ENCODE peak calls at places on chromosomes 4 and X, in seven cellular contexts. T is GM12878, S is HCT116, X is hepatocyte, C is GM23338, N is Karpas-422, M is H1. P is an unnamed sample. For H3K36me3, the result is how much of the 10 kb centered on the place peaks cover.

GRCh38 chr4:112766422-112766821 is 129.5 kb downstream of the LARP7 start:
- DNase-seq in M (no peak), S (no peak), T (no peak), N (peak), C (peak), X (peak), P (peak)

GRCh38 chr4:52244773-52245360 is 193.8 kb downstream of the SPATA18 start:
- DNase-seq in N (no peak), M (no peak), X (no peak), T (no peak), S (no peak), C (no peak), P (no peak)

GRCh38 chr4:108342325-108342986 is 173.7 kb upstream of the LEF1 start:
- DNase-seq in M (no peak), T (no peak), C (no peak), N (no peak), X (no peak), S (no peak), P (peak)

GRCh38 chr4:138736362-138736761 is 279.2 kb upstream of the NOCT start:
- DNase-seq in X (no peak), N (no peak), S (no peak), T (no peak), M (no peak), C (no peak), P (no peak)

GRCh38 chr4:13887010-13887409 is 259.5 kb upstream of the BOD1L1 start:
- DNase-seq in M (no peak), N (no peak), X (no peak), S (no peak), C (no peak), T (no peak), P (no peak)

GRCh38 chr4:83043801-83044407 is 8.9 kb downstream of the COPS4 start:
- DNase-seq in C (no peak), S (no peak), M (no peak), T (no peak), N (no peak), X (no peak), P (no peak)

GRCh38 chr4:113382704-113383103 is 333.3 kb downstream of the ANK2 start:
- DNase-seq in M (no peak), S (no peak), X (no peak), T (no peak), C (no peak), N (no peak), P (no peak)

GRCh38 chrX:8033175-8033574 is 106.0 kb upstream of the PNPLA4 start:
- DNase-seq in S (no peak), N (no peak), C (no peak), M (no peak), X (no peak), T (no peak), P (no peak)

GRCh38 chr4:7007944-7008343 is 35.2 kb upstream of the TADA2B start:
- DNase-seq in S (no peak), N (no peak), M (no peak), X (no peak), T (no peak), C (peak), P (peak)

GRCh38 chrX:103248553-103248952 is 6.4 kb downstream of the TCEAL8 start:
- DNase-seq in S (peak), C (peak), X (no peak), M (no peak), N (peak), T (no peak), P (peak)

GRCh38 chr4:99084595-99084994 is 4.0 kb downstream of the ADH5 start:
- DNase-seq in S (no peak), X (no peak), M (no peak), T (no peak), C (no peak), N (no peak), P (no peak)
- H3K36me3 ChIP-seq in S (under half), X (under half), M (under half), T (under half), C (under half), N (under half), P (half or more)

GRCh38 chrX:56029691-56030090 is 202.5 kb upstream of the KLF8 start:
- DNase-seq in C (no peak), X (no peak), T (no peak), M (no peak), N (no peak), S (no peak), P (no peak)

GRCh38 chrX:56029188-56029587 is 203.0 kb upstream of the KLF8 start:
- DNase-seq in C (no peak), M (no peak), X (no peak), S (no peak), T (no peak), N (no peak), P (no peak)

GRCh38 chrX:56033495-56034180 is 198.5 kb upstream of the KLF8 start:
- DNase-seq in M (no peak), X (no peak), S (no peak), T (no peak), N (no peak), C (no peak), P (no peak)

GRCh38 chrX:56026816-56027215 is 205.3 kb upstream of the KLF8 start:
- DNase-seq in N (no peak), M (no peak), T (no peak), X (no peak), C (no peak), S (no peak), P (no peak)

GRCh38 chrX:56031409-56031808 is 200.7 kb upstream of the KLF8 start:
- DNase-seq in C (no peak), M (no peak), T (no peak), S (no peak), X (no peak), N (no peak), P (no peak)
- H2AFZ ChIP-seq in C (no peak), M (no peak), T (no peak), S (no peak), X (no peak), N (no peak), P (no peak)

DNA sequence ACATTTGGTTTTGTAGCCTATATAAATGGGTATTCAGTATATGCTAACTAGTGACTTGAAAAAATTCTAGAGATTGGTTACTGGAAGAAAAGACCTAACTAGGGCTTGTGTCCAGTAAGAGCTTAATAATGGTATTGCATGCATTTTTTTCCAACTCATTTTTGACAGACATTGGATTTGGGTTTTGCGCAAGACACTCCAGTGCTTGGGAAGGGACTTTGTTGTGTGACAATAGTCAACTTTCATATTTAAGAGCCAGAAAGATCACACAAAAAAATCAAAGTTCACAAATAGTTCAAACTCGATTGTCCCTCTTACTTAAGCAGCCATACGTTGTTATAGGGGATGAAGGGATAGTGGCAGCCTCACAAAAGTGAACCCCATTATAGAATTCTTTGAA is 1.2 kb upstream of the HSD17B11 start:
- DNase-seq in X (no peak), N (no peak), M (no peak), T (no peak), S (no peak), C (no peak), P (no peak)
- H3K27ac ChIP-seq in X (no peak), N (no peak), M (no peak), T (no peak), S (no peak), C (no peak), P (no peak)

GRCh38 chr4:73133784-73134183 is 64.3 kb upstream of the COX18 start:
- DNase-seq in C (no peak), N (no peak), T (no peak), S (no peak), M (no peak), X (no peak), P (no peak)
- H3K36me3 ChIP-seq in C (under half), N (half or more), T (under half), S (under half), M (under half), X (under half), P (half or more)

GRCh38 chrX:123731987-123732678 is 719 bp downstream of the THOC2 start:
- DNase-seq in M (peak), T (no peak), C (peak), X (peak), N (no peak), S (no peak), P (no peak)
- H2AFZ ChIP-seq in M (no peak), T (peak), C (no peak), X (peak), N (no peak), S (no peak), P (no peak)

GRCh38 chr4:104424368-104424921 is 70.2 kb downstream of the CXXC4 start:
- DNase-seq in N (no peak), C (no peak), T (no peak), M (no peak), X (no peak), S (no peak), P (no peak)
- H3K27ac ChIP-seq in N (no peak), C (no peak), T (no peak), M (no peak), X (no peak), S (no peak), P (no peak)

DNA sequence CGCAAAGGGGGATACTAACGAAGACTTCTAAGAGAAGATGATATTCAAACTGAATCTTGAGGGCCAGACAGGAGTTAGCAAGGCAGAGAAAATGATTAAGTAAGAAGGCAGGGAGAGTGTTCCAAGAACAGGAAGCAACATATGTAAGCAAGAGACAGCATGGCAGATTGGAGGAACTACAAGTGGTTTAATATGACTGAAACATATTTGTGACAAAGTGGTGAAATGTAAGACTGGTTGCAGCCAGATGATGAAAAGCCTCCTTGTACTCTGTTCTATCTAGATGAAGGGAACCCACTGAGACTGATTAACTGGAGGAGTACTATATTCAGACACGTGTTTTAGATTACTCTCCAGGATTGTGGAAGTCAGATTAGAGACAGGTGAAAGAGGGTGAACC is 116.6 kb upstream of the DIAPH2 start:
- DNase-seq in N (no peak), T (no peak), M (no peak), X (no peak), S (no peak), C (no peak), P (no peak)
- H3K36me3 ChIP-seq in N (under half), T (under half), M (under half), X (under half), S (under half), C (under half), P (under half)

GRCh38 chr4:27357283-27357682 is 496.6 kb downstream of the STIM2 start:
- DNase-seq in S (no peak), M (no peak), X (peak), C (peak), N (no peak), T (no peak), P (no peak)
- H2AFZ ChIP-seq in S (no peak), M (no peak), X (no peak), C (no peak), N (no peak), T (no peak), P (no peak)

DNA sequence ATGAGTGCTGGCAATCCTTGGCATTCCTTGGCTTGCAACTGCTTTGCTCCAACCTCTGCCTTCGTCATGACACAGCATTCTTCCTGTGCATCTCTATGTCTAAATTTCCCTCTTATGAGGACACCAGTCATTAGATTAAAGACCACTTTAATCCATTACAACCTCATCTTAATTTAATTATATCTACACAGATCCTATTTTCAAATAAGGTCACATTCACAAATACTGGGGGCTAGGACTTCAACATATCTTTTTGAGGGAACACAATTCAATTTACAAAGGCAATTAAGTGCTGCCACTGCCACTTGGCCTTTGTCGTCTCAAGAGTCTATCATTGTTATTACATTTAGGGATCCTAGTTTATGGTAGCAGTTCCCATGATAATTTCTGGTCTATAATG is 163.7 kb upstream of the PPP1R2C start:
- DNase-seq in N (no peak), X (no peak), T (no peak), M (no peak), C (no peak), S (no peak), P (no peak)
- H3K27ac ChIP-seq in N (no peak), X (no peak), T (no peak), M (no peak), C (no peak), S (no peak), P (peak)

GRCh38 chr4:39342731-39343130 is 23.4 kb downstream of the RFC1 start:
- DNase-seq in S (no peak), N (no peak), M (no peak), C (no peak), X (no peak), T (no peak), P (no peak)

GRCh38 chr4:39341075-39341725 is 25.0 kb downstream of the RFC1 start:
- DNase-seq in N (no peak), T (no peak), C (no peak), S (no peak), M (no peak), X (peak), P (no peak)

GRCh38 chr4:39349326-39349725 is 16.8 kb downstream of the RFC1 start:
- DNase-seq in C (no peak), X (no peak), N (no peak), T (no peak), S (no peak), M (no peak), P (no peak)

GRCh38 chr4:39348371-39349265 is 17.5 kb downstream of the RFC1 start:
- DNase-seq in S (no peak), M (no peak), T (no peak), C (no peak), N (peak), X (peak), P (no peak)

GRCh38 chr4:39346856-39347519 is 19.2 kb downstream of the RFC1 start:
- DNase-seq in N (no peak), M (no peak), T (no peak), S (no peak), C (peak), X (no peak), P (no peak)
- H3K36me3 ChIP-seq in N (under half), M (under half), T (under half), S (under half), C (under half), X (under half), P (half or more)